ENCODE peak calls at places on chromosomes 2 and 18, in five cellular contexts. J is body of pancreas, A is stomach, B is breast epithelium, X is AG04449. D is an unnamed sample.

GRCh38 chr2:162060522-162060921 is 13.5 kb downstream of the DPP4 start:
- DNase-seq in J (no peak), A (no peak), B (no peak), X (no peak), D (no peak)

GRCh38 chr18:28716321-28716720 is 539.4 kb upstream of the CDH2 start:
- DNase-seq in J (no peak), A (no peak), B (no peak), X (no peak), D (no peak)

GRCh38 chr2:200730960-200731359 is 80.8 kb upstream of the BZW1 start:
- DNase-seq in J (no peak), A (no peak), B (no peak), X (no peak), D (no peak)

GRCh38 chr2:7016120-7016519 is 98.9 kb downstream of the RNF144A start:
- DNase-seq in J (no peak), A (no peak), B (no peak), X (no peak), D (no peak)

GRCh38 chr2:118016911-118017310 is 3.0 kb upstream of the CCDC93 start:
- DNase-seq in J (no peak), A (no peak), B (no peak), X (no peak), D (no peak)

GRCh38 chr2:215797676-215798075 is 215.7 kb downstream of the MREG start:
- DNase-seq in J (no peak), A (no peak), B (no peak), X (no peak), D (no peak)

GRCh38 chr2:53708988-53709387 is 58.6 kb upstream of the CHAC2 start:
- DNase-seq in J (no peak), A (no peak), B (no peak), X (no peak), D (no peak)

GRCh38 chr2:189569295-189569925 is 11.2 kb downstream of the SLC40A1 start:
- DNase-seq in J (no peak), A (no peak), B (no peak), X (no peak), D (no peak)

GRCh38 chr2:33521791-33522281 is 45.4 kb downstream of the RASGRP3 start:
- DNase-seq in J (peak; percentile 6), A (no peak), B (peak; percentile 24), X (peak; percentile 47), D (no peak)

GRCh38 chr2:229901819-229902218 is 20.0 kb downstream of the TRIP12 start:
- DNase-seq in J (no peak), A (no peak), B (no peak), X (peak; percentile 17), D (no peak)

GRCh38 chr2:106857882-106858478 is 28.0 kb downstream of the ST6GAL2 start:
- DNase-seq in J (no peak), A (no peak), B (no peak), X (no peak), D (no peak)

GRCh38 chr2:11936761-11937160 is 190.3 kb downstream of the LPIN1 start:
- DNase-seq in J (no peak), A (no peak), B (no peak), X (no peak), D (no peak)

GRCh38 chr18:34158881-34159690 is 65.6 kb downstream of the NOL4 start:
- DNase-seq in J (peak; percentile 50), A (peak; percentile 25), B (no peak), X (no peak), D (peak; percentile 74)

GRCh38 chr2:98761267-98761781 is 30.4 kb upstream of the MGAT4A start:
- DNase-seq in J (peak; percentile 39), A (no peak), B (no peak), X (no peak), D (no peak)

GRCh38 chr2:75416420-75417342 is 144.1 kb downstream of the EVA1A start:
- DNase-seq in J (no peak), A (no peak), B (no peak), X (no peak), D (no peak)

GRCh38 chr2:206764673-206765241 is 371 bp downstream of the MDH1B start:
- DNase-seq in J (no peak), A (no peak), B (no peak), X (no peak), D (no peak)

GRCh38 chr2:15158117-15158516 is 403.0 kb downstream of the NBAS start:
- DNase-seq in J (peak; percentile 17), A (no peak), B (no peak), X (no peak), D (no peak)

GRCh38 chr2:128380061-128380889 is 61.6 kb upstream of the HS6ST1 start:
- DNase-seq in J (no peak), A (peak; percentile 20), B (no peak), X (no peak), D (peak; percentile 68)

DNA sequence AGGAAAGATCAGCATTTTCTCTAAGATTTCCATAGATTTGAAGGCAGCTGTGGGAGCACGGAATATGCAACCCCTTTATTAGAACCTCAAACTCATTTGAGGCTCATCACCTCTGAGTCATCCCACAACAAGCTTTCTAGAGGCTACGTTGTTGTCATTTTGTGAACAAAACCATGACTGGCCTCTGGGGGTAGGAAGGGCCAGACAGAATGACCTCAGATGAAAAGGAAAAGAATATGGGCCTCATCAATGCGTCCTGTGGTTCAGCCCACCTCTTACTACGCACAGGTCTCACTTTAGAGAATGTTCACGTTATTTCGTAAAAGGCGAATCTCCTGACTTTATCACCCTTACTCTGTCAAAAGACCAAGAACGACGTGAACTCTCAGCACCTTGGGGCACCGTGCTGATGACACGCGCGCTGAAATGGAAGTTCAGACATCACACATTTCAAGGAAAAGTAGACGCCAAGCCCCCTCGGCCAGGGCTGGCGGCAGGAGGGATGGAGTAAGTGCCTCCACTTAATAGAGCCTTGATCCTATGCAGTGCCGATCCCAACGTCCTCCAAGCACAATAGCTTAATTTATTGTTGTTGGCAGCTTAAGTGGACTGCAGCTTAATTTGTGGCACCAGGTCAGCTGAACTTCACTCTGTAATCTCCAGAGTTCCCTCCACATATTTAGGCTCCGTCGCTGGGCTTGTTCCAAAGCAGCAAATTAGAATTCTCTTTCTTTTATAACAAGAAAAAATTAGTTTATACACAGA is 208.3 kb downstream of the EIPR1 start:
- DNase-seq in J (peak; percentile 3), A (no peak), B (no peak), X (peak; percentile 4), D (no peak)
- TF ChIP-seq CTCF in J (no peak), A (no peak), B (no peak), X (no peak), D (peak; percentile 36)

GRCh38 chr2:74119324-74119723 is 28.4 kb downstream of the BOLA3 start:
- DNase-seq in J (no peak), A (no peak), B (no peak), X (no peak), D (no peak)

DNA sequence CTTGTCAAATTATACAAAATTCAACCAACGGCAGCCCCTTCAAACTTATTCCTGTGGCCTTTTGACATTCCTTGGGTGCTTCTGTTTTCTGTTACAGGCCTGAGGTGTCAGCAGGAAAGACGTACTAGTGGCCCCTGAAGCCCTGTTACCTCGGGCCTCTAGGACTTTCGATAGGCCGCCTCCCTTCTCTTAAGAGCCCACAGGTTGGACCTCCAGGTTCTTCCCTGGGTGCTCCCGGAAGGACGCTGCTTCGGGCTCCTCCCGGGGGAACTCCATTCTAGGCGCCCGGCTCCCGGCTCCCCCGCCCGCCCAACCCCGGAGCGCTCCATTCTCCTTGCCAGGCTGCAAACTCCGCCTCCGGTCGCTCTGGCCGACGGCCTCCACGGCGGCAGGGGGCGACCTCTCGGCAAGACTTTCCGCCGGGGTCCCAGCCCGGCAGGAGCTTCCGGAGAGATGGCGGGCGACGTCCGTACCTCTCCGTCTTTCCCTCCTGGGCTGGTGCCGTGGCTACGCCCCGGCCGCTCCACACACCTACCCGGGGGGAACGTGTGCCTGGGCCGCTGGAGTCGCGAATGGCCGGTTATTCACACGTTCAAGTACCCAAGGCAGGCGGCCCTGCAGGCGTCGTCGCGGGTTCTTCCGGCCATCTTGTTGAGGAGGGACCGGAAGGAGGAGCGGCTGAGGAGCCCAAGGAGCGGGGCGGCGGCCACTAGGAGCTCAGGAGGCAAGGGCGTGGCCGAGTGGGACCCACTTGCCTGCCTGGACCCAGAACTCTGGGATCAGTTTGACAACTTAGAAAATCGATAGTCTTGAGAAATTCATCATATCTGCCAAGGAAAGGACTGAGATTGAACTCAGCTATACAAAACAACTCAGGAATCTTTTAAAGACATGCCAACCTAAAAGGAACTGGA is 27.5 kb downstream of the BOLA3 start:
- DNase-seq in J (peak; percentile 87), A (peak; percentile 80), B (peak; percentile 66), X (peak; percentile 12), D (no peak)
- TF ChIP-seq CTCF in J (peak; percentile 66), A (no peak), B (peak; percentile 47), X (peak; percentile 83), D (no peak)

GRCh38 chr2:25707927-25708326 is 34.5 kb upstream of the DTNB start:
- DNase-seq in J (no peak), A (no peak), B (no peak), X (no peak), D (no peak)
- TF ChIP-seq CTCF in J (no peak), A (no peak), B (no peak), X (no peak), D (no peak)

DNA sequence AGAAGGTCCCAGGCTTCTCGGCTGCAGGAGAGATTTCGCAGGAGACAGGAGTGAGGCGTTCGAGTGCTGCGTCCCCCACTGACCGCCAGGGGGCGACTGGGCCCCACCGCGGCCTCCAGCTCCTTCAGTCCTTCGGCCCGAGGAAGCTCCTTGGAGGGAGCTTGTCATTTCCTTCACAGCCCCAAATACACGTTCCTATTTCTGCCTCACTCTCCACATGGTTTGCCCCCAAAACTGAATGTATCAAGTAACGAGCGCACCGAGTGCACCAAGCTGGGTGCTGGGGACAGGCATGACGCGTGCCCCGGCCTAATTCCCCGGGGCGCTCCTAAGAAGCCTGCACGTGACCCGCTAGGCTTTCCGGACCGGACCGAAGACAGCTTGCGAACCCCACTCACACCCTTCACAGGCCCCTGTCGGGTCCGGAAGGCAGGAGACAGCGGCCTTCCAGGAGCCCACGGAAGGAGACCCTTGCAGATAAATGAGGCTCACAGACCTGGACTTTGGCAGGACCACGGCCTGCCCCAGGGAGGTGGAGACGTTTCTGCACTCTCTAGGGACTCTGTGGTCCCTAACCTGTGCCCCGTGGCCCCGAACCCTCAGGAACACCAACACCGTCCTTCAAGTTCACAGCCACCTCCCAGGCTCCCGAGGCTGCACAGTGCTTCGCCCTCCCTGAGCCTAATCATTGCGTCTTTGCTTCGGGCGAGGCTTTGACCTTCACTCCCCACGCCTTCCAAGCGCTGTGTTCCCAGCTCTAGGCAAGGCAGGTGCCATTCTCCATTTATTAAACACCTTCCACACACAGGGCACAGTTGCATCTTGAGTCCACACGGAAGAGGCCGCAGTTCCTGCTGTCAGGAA is 13.0 kb upstream of the FAHD2A start:
- DNase-seq in J (peak; percentile 72), A (peak; percentile 67), B (no peak), X (no peak), D (no peak)
- TF ChIP-seq CTCF in J (peak; percentile 76), A (no peak), B (peak; percentile 57), X (peak; percentile 97), D (peak; percentile 96)

GRCh38 chr2:30866974-30867373 is 59.7 kb upstream of the CAPN13 start:
- DNase-seq in J (no peak), A (no peak), B (no peak), X (no peak), D (no peak)
- TF ChIP-seq CTCF in J (no peak), A (no peak), B (no peak), X (no peak), D (no peak)

DNA sequence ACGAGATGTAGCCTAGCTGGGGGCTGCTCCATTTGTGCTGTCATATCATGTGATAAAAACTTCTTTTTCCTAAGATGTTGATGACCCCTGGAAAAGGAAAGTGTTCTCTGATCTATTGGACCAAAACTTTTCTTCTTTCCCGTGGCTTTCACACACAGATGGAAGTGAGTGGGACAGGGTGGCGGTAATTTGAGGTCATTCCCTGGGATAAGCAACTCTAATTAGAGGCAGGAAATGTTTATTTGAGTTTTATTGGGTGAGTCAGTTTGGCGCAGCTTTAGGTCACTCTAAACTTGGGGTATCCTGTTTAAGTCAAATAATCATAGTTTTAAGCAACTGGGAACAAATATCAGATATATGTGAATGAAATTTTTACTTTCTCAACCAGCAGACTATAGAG is 221.0 kb upstream of the EPAS1 start:
- DNase-seq in J (no peak), A (no peak), B (no peak), X (no peak), D (no peak)
- TF ChIP-seq CTCF in J (no peak), A (no peak), B (no peak), X (no peak), D (no peak)

D was measured in type B pancreatic cell.